ENCODE peak calls at places on chromosome 6, in nine cellular contexts. Q, A, K, N, O, M, R, W and Y are unnamed samples.

GRCh38 chr6:32196682-32197616 is 4.5 kb upstream of the GPSM3 start:
- DNase-seq in Q (peak; percentile 67), A (no peak), K (peak; percentile 51), N (no peak), O (no peak), M (no peak), R (peak; percentile 12), W (no peak), Y (no peak)

GRCh38 chr6:54910326-54910952 is 63.9 kb downstream of the FAM83B start:
- DNase-seq in Q (peak; percentile 37), A (no peak), K (peak; percentile 15), N (no peak), O (no peak), M (no peak), R (peak; percentile 8), W (no peak), Y (no peak)

GRCh38 chr6:113591896-113592827 is 265.0 kb upstream of the MARCKS start:
- DNase-seq in Q (no peak), A (no peak), K (peak; percentile 65), N (no peak), O (no peak), M (no peak), R (peak; percentile 31), W (no peak), Y (no peak)

GRCh38 chr6:131978522-131978921 is 27.4 kb upstream of the CCN2 start:
- DNase-seq in Q (no peak), A (no peak), K (no peak), N (no peak), O (no peak), M (no peak), R (no peak), W (no peak), Y (no peak)

GRCh38 chr6:1761472-1761871 is 151.8 kb downstream of the FOXC1 start:
- DNase-seq in Q (no peak), A (no peak), K (no peak), N (no peak), O (no peak), M (no peak), R (no peak), W (no peak), Y (no peak)

GRCh38 chr6:155224031-155224451 is 39.8 kb upstream of the CLDN20 start:
- DNase-seq in Q (no peak), A (no peak), K (peak; percentile 78), N (no peak), O (no peak), M (no peak), R (peak; percentile 95), W (peak; percentile 33), Y (no peak)

GRCh38 chr6:64782877-64783276 is 924.1 kb downstream of the EYS start:
- DNase-seq in Q (no peak), A (no peak), K (no peak), N (no peak), O (no peak), M (no peak), R (no peak), W (no peak), Y (no peak)

GRCh38 chr6:169253745-169254238 is at the start of gene THBS2:
- DNase-seq in Q (no peak), A (no peak), K (peak; percentile 97), N (no peak), O (no peak), M (no peak), R (peak; percentile 93), W (no peak), Y (no peak)

GRCh38 chr6:107991939-107992560 is 34.0 kb upstream of the SEC63 start:
- DNase-seq in Q (no peak), A (no peak), K (no peak), N (no peak), O (no peak), M (no peak), R (no peak), W (no peak), Y (no peak)

GRCh38 chr6:55286824-55287223 is 40.4 kb upstream of the GFRAL start:
- DNase-seq in Q (no peak), A (no peak), K (no peak), N (no peak), O (no peak), M (no peak), R (no peak), W (no peak), Y (no peak)

GRCh38 chr6:17816921-17817611 is 110.3 kb upstream of the NUP153 start:
- DNase-seq in Q (no peak), A (no peak), K (peak; percentile 36), N (no peak), O (no peak), M (no peak), R (peak; percentile 75), W (no peak), Y (no peak)

GRCh38 chr6:150684715-150685459 is 85.2 kb downstream of the PLEKHG1 start:
- DNase-seq in Q (peak; percentile 71), A (no peak), K (no peak), N (no peak), O (peak; percentile 56), M (no peak), R (no peak), W (no peak), Y (no peak)

GRCh38 chr6:164296411-164296810 is 881.9 kb downstream of the QKI start:
- DNase-seq in Q (no peak), A (no peak), K (peak; percentile 52), N (no peak), O (no peak), M (no peak), R (no peak), W (no peak), Y (no peak)

GRCh38 chr6:155436981-155437749 is 18.5 kb downstream of the NOX3 start:
- DNase-seq in Q (no peak), A (no peak), K (peak; percentile 42), N (no peak), O (no peak), M (no peak), R (peak; percentile 42), W (no peak), Y (no peak)

GRCh38 chr6:71489736-71490135 is 201.1 kb downstream of the OGFRL1 start:
- DNase-seq in Q (no peak), A (peak; percentile 11), K (peak; percentile 92), N (no peak), O (no peak), M (no peak), R (peak; percentile 90), W (no peak), Y (no peak)

GRCh38 chr6:137217801-137218472 is 1.2 kb downstream of the IFNGR1 start:
- DNase-seq in Q (no peak), A (no peak), K (no peak), N (no peak), O (peak; percentile 64), M (no peak), R (peak; percentile 18), W (no peak), Y (no peak)

GRCh38 chr6:108937170-108937569 is 88.9 kb downstream of the ARMC2 start:
- DNase-seq in Q (no peak), A (no peak), K (no peak), N (no peak), O (no peak), M (no peak), R (no peak), W (no peak), Y (no peak)

GRCh38 chr6:157569543-157569942 is 188.6 kb downstream of the ZDHHC14 start:
- DNase-seq in Q (no peak), A (no peak), K (no peak), N (no peak), O (no peak), M (no peak), R (no peak), W (no peak), Y (no peak)

GRCh38 chr6:81753709-81754678 is 1.5 kb upstream of the TENT5A start:
- DNase-seq in Q (peak; percentile 93), A (peak; percentile 70), K (peak; percentile 71), N (peak; percentile 91), O (peak; percentile 83), M (peak; percentile 66), R (peak; percentile 59), W (peak; percentile 85), Y (peak; percentile 20)

GRCh38 chr6:81752084-81752968 is at the start of gene TENT5A:
- DNase-seq in Q (peak; percentile 96), A (peak; percentile 93), K (peak; percentile 95), N (peak; percentile 95), O (peak; percentile 89), M (peak; percentile 78), R (peak; percentile 88), W (peak; percentile 85), Y (peak; percentile 60)

GRCh38 chr6:81751388-81752083 is 945 bp downstream of the TENT5A start:
- DNase-seq in Q (peak; percentile 78), A (peak; percentile 44), K (peak; percentile 62), N (peak; percentile 82), O (peak; percentile 43), M (no peak), R (peak; percentile 38), W (peak; percentile 30), Y (no peak)

GRCh38 chr6:81754906-81755305 is 2.4 kb upstream of the TENT5A start:
- DNase-seq in Q (no peak), A (no peak), K (no peak), N (no peak), O (no peak), M (no peak), R (no peak), W (no peak), Y (no peak)

GRCh38 chr6:81752969-81753708 is 658 bp upstream of the TENT5A start:
- DNase-seq in Q (peak; percentile 95), A (peak; percentile 64), K (peak; percentile 97), N (peak; percentile 96), O (peak; percentile 80), M (peak; percentile 60), R (peak; percentile 89), W (peak; percentile 72), Y (peak; percentile 61)
- TF ChIP-seq CTCF in Q (no peak), A (no peak), K (peak; percentile 26), N (no peak), O (peak; percentile 36), M (no peak), R (peak; percentile 33), W (no peak), Y (no peak)

GRCh38 chr6:34958748-34959147 is 69.7 kb downstream of the ANKS1A start:
- DNase-seq in Q (no peak), A (no peak), K (no peak), N (no peak), O (no peak), M (no peak), R (no peak), W (no peak), Y (no peak)
- TF ChIP-seq CTCF in Q (no peak), A (no peak), K (no peak), N (no peak), O (no peak), M (no peak), R (no peak), W (no peak), Y (no peak)

GRCh38 chr6:62775427-62776022 is 435.7 kb upstream of the FKBP1C start:
- DNase-seq in Q (no peak), A (no peak), K (no peak), N (no peak), O (no peak), M (no peak), R (no peak), W (no peak), Y (no peak)
- TF ChIP-seq CTCF in Q (peak; percentile 20), A (no peak), K (no peak), N (no peak), O (peak; percentile 39), M (peak; percentile 74), R (peak; percentile 40), W (no peak), Y (peak; percentile 62)

GRCh38 chr6:24054388-24054787 is 71.6 kb upstream of the NRSN1 start:
- DNase-seq in Q (no peak), A (peak; percentile 17), K (no peak), N (no peak), O (no peak), M (no peak), R (no peak), W (no peak), Y (no peak)
- TF ChIP-seq CTCF in Q (no peak), A (no peak), K (no peak), N (no peak), O (no peak), M (no peak), R (no peak), W (no peak), Y (no peak)